ENCODE peak calls at places on chromosomes 6 and 20, in ten cellular contexts. Y is IMR-90; F is HepG2; Z is CD8-positive, alpha-beta memory T cell; M is mesenchymal stem cell; K is testis; N is CD4-positive, CD25-positive, alpha-beta regulatory T cell; X is GM23248; B is ascending aorta; L is ovary. G is an unnamed sample.

GRCh38 chr20:44886276-44886671 is 769 bp downstream of the YWHAB start:
- DNase-seq in L (no peak), Z (no peak), X (peak; percentile 43), Y (no peak), B (no peak), F (no peak), K (no peak), N (no peak), M (peak; percentile 24), G (no peak)

GRCh38 chr20:49228676-49229075 is 9.5 kb downstream of the DDX27 start:
- DNase-seq in B (no peak), X (no peak), Y (no peak), F (no peak), L (no peak), Z (no peak), M (no peak), K (no peak), N (no peak), G (no peak)

GRCh38 chr20:14310977-14311654 is 26.3 kb downstream of the FLRT3 start:
- DNase-seq in Y (peak; percentile 29), X (no peak), N (no peak), K (no peak), F (no peak), B (no peak), Z (no peak), L (no peak), M (no peak), G (no peak)

GRCh38 chr20:6164421-6165341 is 41.9 kb upstream of the FERMT1 start:
- DNase-seq in X (peak; percentile 29), B (peak; percentile 65), Y (no peak), F (no peak), N (no peak), L (no peak), Z (no peak), K (no peak), M (no peak), G (no peak)

GRCh38 chr6:44500074-44500473 is 112.6 kb downstream of the CDC5L start:
- DNase-seq in Z (no peak), X (no peak), L (no peak), M (no peak), B (no peak), N (no peak), K (no peak), F (no peak), Y (no peak), G (no peak)

GRCh38 chr6:166333172-166333995 is 9.0 kb downstream of the SFT2D1 start:
- DNase-seq in Y (no peak), Z (peak; percentile 41), K (no peak), B (no peak), L (no peak), M (no peak), F (no peak), X (no peak), N (peak; percentile 83), G (peak; percentile 27)

GRCh38 chr6:159170999-159171712 is 2.0 kb downstream of the FNDC1 start:
- DNase-seq in L (no peak), B (peak; percentile 66), Y (peak; percentile 75), X (peak; percentile 92), N (no peak), Z (no peak), K (no peak), F (no peak), M (no peak), G (no peak)

GRCh38 chr6:155388546-155388945 is 67.1 kb downstream of the NOX3 start:
- DNase-seq in N (no peak), L (no peak), Z (no peak), Y (peak; percentile 43), K (no peak), B (no peak), F (no peak), M (peak; percentile 32), X (no peak), G (no peak)

GRCh38 chr6:100573169-100573568 is 108.4 kb upstream of the SIM1 start:
- DNase-seq in Z (no peak), L (no peak), M (peak; percentile 14), K (no peak), X (peak; percentile 75), Y (peak; percentile 65), F (peak; percentile 15), N (peak; percentile 7), B (no peak), G (no peak)

GRCh38 chr6:39287601-39288000 is 26.6 kb downstream of the KCNK17 start:
- DNase-seq in B (no peak), Z (no peak), F (no peak), M (no peak), X (no peak), N (no peak), Y (no peak), L (no peak), K (no peak), G (no peak)

GRCh38 chr6:108114861-108115597 is 40.5 kb upstream of the OSTM1 start:
- DNase-seq in Z (no peak), F (no peak), B (peak; percentile 72), N (peak; percentile 55), X (peak; percentile 76), Y (peak; percentile 55), L (peak; percentile 76), K (peak; percentile 54), M (peak; percentile 63), G (peak; percentile 22)

DNA sequence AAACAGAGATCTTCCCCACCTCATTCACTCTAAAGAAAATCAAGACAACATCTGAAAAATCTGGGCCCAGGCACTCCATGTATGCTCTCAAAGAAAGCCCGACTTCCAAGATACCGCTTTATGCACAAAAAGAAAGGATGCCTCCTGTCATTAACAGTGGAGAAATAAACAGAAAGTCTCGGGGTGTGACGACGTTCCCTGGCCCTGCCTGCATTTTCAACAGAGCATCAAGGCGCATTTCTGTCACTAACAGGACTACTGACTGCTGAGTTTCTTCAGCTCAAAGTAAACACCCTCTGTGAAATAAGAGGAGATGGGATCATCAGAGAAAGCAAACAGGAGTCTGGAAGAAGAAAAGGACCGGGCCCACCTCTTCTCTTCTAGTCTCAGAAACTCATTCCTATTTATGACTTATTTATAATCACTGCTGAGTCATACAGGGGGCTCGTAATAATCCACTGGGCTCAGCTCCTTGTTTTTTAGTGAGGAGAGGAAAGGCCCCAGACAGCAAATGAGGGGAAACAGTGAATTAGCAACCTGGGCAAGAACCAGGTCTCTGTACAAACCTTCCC is 99.7 kb downstream of the ZMYND8 start:
- DNase-seq in L (no peak), N (no peak), K (no peak), Z (no peak), Y (peak; percentile 81), M (peak; percentile 53), F (no peak), B (no peak), X (peak; percentile 60), G (no peak)
- H3K27ac ChIP-seq in L (no peak overlapping the region), N (no peak overlapping the region), K (no peak overlapping the region), Z (no peak overlapping the region), Y (peak overlapping the region; percentile 78), M (peak overlapping the region; percentile 46), F (no peak overlapping the region), B (peak overlapping the region; percentile 76), X (peak overlapping the region; percentile 45), G (no peak overlapping the region)

GRCh38 chr6:156824142-156824541 is 47.0 kb downstream of the ARID1B start:
- DNase-seq in X (no peak), N (no peak), B (no peak), Z (no peak), K (no peak), L (no peak), Y (no peak), M (no peak), F (no peak), G (no peak)

GRCh38 chr6:156827382-156827781 is 50.2 kb downstream of the ARID1B start:
- DNase-seq in B (no peak), K (no peak), F (no peak), X (peak; percentile 51), Z (no peak), M (no peak), N (no peak), L (peak; percentile 56), Y (no peak), G (no peak)

GRCh38 chr6:156828280-156828703 is 51.1 kb downstream of the ARID1B start:
- DNase-seq in Z (no peak), M (peak; percentile 92), K (no peak), B (no peak), L (peak; percentile 47), Y (peak; percentile 91), X (peak; percentile 94), N (peak; percentile 10), F (peak; percentile 39), G (no peak)

GRCh38 chr6:156825475-156825874 is 48.3 kb downstream of the ARID1B start:
- DNase-seq in M (no peak), Z (no peak), X (no peak), F (no peak), B (no peak), L (no peak), Y (no peak), N (peak; percentile 12), K (no peak), G (no peak)

DNA sequence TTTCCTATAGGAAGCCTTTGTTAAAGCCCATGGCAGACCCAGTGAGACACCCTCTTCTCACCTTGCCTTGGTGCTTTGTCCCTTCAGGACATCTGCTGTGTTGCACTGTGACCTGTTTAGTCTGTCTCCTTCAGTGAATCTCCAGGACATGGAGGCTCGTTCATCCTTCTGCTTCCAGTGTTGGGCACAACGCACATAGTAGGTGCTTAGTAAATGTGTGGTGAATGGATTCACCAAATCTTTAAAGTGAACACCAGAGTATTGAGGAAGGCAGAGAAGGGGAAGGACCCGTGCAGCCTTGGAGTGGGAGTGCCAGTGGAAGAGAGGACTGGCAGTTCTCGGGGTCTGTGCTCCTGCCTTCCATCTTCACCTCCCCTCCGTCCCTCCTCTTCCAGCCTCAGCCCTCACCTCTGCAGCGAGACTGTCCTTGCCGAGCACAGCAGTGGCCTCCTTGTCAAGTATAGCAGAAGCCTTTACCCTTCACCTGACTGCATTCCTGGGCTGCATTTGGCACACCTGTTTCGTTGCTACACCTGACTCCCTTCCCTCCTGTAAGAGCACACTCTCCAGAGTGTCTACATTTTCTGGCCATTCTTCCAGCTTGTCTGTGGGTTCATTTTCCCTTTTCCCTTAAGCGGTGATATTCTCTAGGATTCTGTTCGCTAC is 49.2 kb downstream of the ARID1B start:
- DNase-seq in X (no peak), B (no peak), F (no peak), L (no peak), M (no peak), N (no peak), K (no peak), Z (no peak), Y (no peak), G (no peak)
- H3K27ac ChIP-seq in X (no peak overlapping the region), B (peak overlapping the region; percentile 91), F (no peak overlapping the region), L (no peak overlapping the region), M (no peak overlapping the region), N (no peak overlapping the region), K (peak overlapping the region; percentile 64), Z (no peak overlapping the region), Y (no peak overlapping the region), G (no peak overlapping the region)

DNA sequence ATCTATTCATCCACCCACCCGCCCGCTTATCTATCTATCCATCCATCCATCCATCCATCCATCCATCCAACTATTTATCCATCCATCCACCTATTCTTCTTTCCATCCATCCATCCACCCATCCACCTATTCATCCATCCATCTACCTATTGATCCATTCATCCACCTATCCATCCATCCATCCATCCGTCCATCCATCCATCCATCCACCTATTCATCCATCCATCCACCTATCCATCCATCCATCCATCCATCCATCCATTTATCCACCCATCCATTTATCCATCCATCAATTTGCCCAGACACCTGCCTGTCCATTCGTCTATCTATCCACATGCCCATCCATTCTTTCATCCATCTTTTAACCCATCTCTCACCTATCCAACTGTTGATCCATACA is 71.1 kb upstream of the PMEPA1 start:
- DNase-seq in B (no peak), X (no peak), F (no peak), L (no peak), N (no peak), Z (no peak), K (no peak), M (no peak), Y (no peak), G (no peak)
- H3K27ac ChIP-seq in B (no peak overlapping the region), X (no peak overlapping the region), F (no peak overlapping the region), L (no peak overlapping the region), N (no peak overlapping the region), Z (no peak overlapping the region), K (no peak overlapping the region), M (no peak overlapping the region), Y (no peak overlapping the region), G (no peak overlapping the region)

GRCh38 chr20:19090332-19090731 is 122.1 kb upstream of the SLC24A3 start:
- DNase-seq in L (no peak), X (no peak), K (no peak), Y (no peak), B (no peak), F (no peak), N (no peak), M (no peak), Z (no peak), G (no peak)
- H3K27ac ChIP-seq in L (no peak overlapping the region), X (no peak overlapping the region), K (no peak overlapping the region), Y (no peak overlapping the region), B (no peak overlapping the region), F (no peak overlapping the region), N (no peak overlapping the region), M (no peak overlapping the region), Z (no peak overlapping the region), G (no peak overlapping the region)

G was measured in small intestine.